ENCODE peak calls at places on chromosomes 11 and 22, in five cellular contexts. V is astrocyte of the spinal cord, B is right atrium auricular region, O is GM12891, W is lung microvascular endothelial cell. H is an unnamed sample.

GRCh38 chr22:20099099-20099711 is 16.7 kb upstream of the RANBP1 start:
- DNase-seq in O (no peak), V (no peak), W (no peak), B (no peak), H (no peak)

GRCh38 chr22:32796865-32797573 is 4.5 kb upstream of the TIMP3 start:
- DNase-seq in O (peak), W (peak), V (peak), B (peak), H (peak)

GRCh38 chr11:44912270-44912987 is 38.3 kb downstream of the TP53I11 start:
- DNase-seq in O (no peak), B (no peak), V (no peak), W (no peak), H (no peak)

GRCh38 chr22:35601743-35602633 is 15.1 kb downstream of the MB start:
- DNase-seq in B (no peak), W (no peak), V (peak), O (no peak), H (no peak)

GRCh38 chr22:26303475-26303874 is 125.6 kb upstream of the ASPHD2 start:
- DNase-seq in W (no peak), B (no peak), V (no peak), O (no peak), H (no peak)

GRCh38 chr22:45291061-45291930 is 6.5 kb downstream of the UPK3A start:
- DNase-seq in B (no peak), V (no peak), O (no peak), W (no peak), H (no peak)

GRCh38 chr11:59654893-59655292 is 13.9 kb downstream of the PATL1 start:
- DNase-seq in W (no peak), V (no peak), B (no peak), O (no peak), H (no peak)

GRCh38 chr11:130786987-130787688 is 129.1 kb downstream of the SNX19 start:
- DNase-seq in B (no peak), O (no peak), W (no peak), V (no peak), H (no peak)

GRCh38 chr22:24001314-24001713 is 3.9 kb downstream of the GSTT4 start:
- DNase-seq in V (no peak), B (no peak), W (peak), O (no peak), H (no peak)

GRCh38 chr22:35314161-35314942 is 14.7 kb downstream of the TOM1 start:
- DNase-seq in O (no peak), V (no peak), B (no peak), W (no peak), H (no peak)

GRCh38 chr11:124837491-124837856 is 27.8 kb upstream of the ROBO3 start:
- DNase-seq in W (peak), O (no peak), V (peak), B (no peak), H (no peak)

GRCh38 chr22:17903564-17904295 is 120.6 kb downstream of the MICAL3 start:
- DNase-seq in W (peak), B (no peak), V (peak), O (no peak), H (no peak)

GRCh38 chr22:46076651-46077339 is 73.5 kb upstream of the PPARA start:
- DNase-seq in V (no peak), O (no peak), B (peak), W (peak), H (no peak)

GRCh38 chr11:73167555-73167954 is 25.4 kb upstream of the FCHSD2 start:
- DNase-seq in W (no peak), B (no peak), O (no peak), V (no peak), H (no peak)

GRCh38 chr22:35192121-35192918 is 65.0 kb upstream of the HMGXB4 start:
- DNase-seq in O (no peak), V (no peak), W (no peak), B (peak), H (no peak)

GRCh38 chr11:65102142-65103095 is 6.4 kb downstream of the VPS51 start:
- DNase-seq in B (no peak), V (peak), O (no peak), W (no peak), H (no peak)

GRCh38 chr11:74442601-74443000 is 24.7 kb downstream of the KCNE3 start:
- DNase-seq in V (peak), O (no peak), W (no peak), B (no peak), H (no peak)

GRCh38 chr11:102120006-102120405 is 9.8 kb downstream of the YAP1 start:
- DNase-seq in W (no peak), V (peak), O (no peak), B (no peak), H (no peak)

H was measured in CD4-positive, alpha-beta memory T cell.